ENCODE peak calls at places on chromosomes 13 and 19, in four cellular contexts. J is amniotic stem cell; C is stimulated activated CD4-positive, alpha-beta T cell treated with anti-CD3 and anti-CD28 coated beads, Interleukin-12 subunit alpha, Interleukin-12 subunit beta, amount 100 ng/mL, for 48 hours; R is posterior vena cava. X is an unnamed sample.

GRCh38 chr13:36531746-36532486 is 99.6 kb downstream of the CCNA1 start:
- DNase-seq in J (peak; percentile 4), C (no peak), R (no peak), X (no peak)

GRCh38 chr19:17079710-17080440 is 4.3 kb downstream of the MYO9B start:
- DNase-seq in J (peak; percentile 97), C (peak; percentile 61), R (peak; percentile 93), X (peak; percentile 78)

GRCh38 chr13:36418022-36418805 is 14.1 kb upstream of the CCNA1 start:
- DNase-seq in J (peak; percentile 37), C (no peak), R (no peak), X (peak; percentile 64)

GRCh38 chr19:28878862-28879566 is 333.9 kb downstream of the UQCRFS1 start:
- DNase-seq in J (peak; percentile 42), C (peak; percentile 46), R (peak; percentile 88), X (peak; percentile 5)

GRCh38 chr19:45506991-45507863 is at the start of gene VASP:
- DNase-seq in J (peak; percentile 39), C (peak; percentile 87), R (peak; percentile 96), X (peak; percentile 54)

GRCh38 chr13:52862358-52863206 is 14.1 kb upstream of the PCDH8 start:
- DNase-seq in J (no peak), C (no peak), R (no peak), X (no peak)

GRCh38 chr19:47315125-47315821 is 5.6 kb downstream of the C5AR1 start:
- DNase-seq in J (peak; percentile 63), C (peak; percentile 3), R (peak; percentile 88), X (peak; percentile 55)

GRCh38 chr13:44129418-44129817 is 244.2 kb upstream of the SERP2 start:
- DNase-seq in J (no peak), C (no peak), R (no peak), X (no peak)

GRCh38 chr19:13079542-13079986 is 23.1 kb downstream of the LYL1 start:
- DNase-seq in J (no peak), C (no peak), R (no peak), X (no peak)

GRCh38 chr19:5436101-5436947 is 18.9 kb upstream of the ZNRF4 start:
- DNase-seq in J (peak; percentile 25), C (no peak), R (no peak), X (no peak)

GRCh38 chr19:58228584-58229254 is at the start of gene ZNF544:
- DNase-seq in J (peak; percentile 9), C (peak; percentile 73), R (peak; percentile 86), X (peak; percentile 33)

GRCh38 chr19:1131718-1132552 is 28.1 kb downstream of the GPX4 start:
- DNase-seq in J (peak; percentile 86), C (peak; percentile 87), R (peak; percentile 99), X (peak; percentile 60)

X was measured in retinal pigment epithelial cell.